ENCODE peak calls at places on chromosomes 16 and 17, in five cellular contexts. A is lung; O is body of pancreas; F is fibroblast of lung; R is CD8-positive, alpha-beta T cell. V is an unnamed sample.
A peak's percentile ranks its signal among the peaks of the same experiment; 100 is the strongest.

GRCh38 chr16:55526448-55526847 is 17.6 kb downstream of the LPCAT2 start:
- DNase-seq in F (peak; percentile 69), A (no peak), R (no peak), O (no peak), V (no peak)

GRCh38 chr16:59698341-59698979 is 964.3 kb upstream of the GOT2 start:
- DNase-seq in R (no peak), F (peak; percentile 76), A (no peak), O (no peak), V (peak; percentile 46)

GRCh38 chr17:29615492-29616299 is 7.0 kb downstream of the CORO6 start:
- DNase-seq in O (peak; percentile 84), F (peak; percentile 79), A (peak; percentile 79), R (peak; percentile 84), V (no peak)

GRCh38 chr17:61321344-61321743 is 78.3 kb upstream of the TBX2 start:
- DNase-seq in O (no peak), F (no peak), A (no peak), R (no peak), V (no peak)

GRCh38 chr17:39486242-39486641 is 25.0 kb downstream of the CDK12 start:
- DNase-seq in O (no peak), F (peak; percentile 68), A (no peak), R (no peak), V (peak; percentile 4)

GRCh38 chr17:77924757-77925336 is 33.7 kb upstream of the TNRC6C start:
- DNase-seq in O (peak; percentile 59), A (no peak), F (peak; percentile 81), R (no peak), V (no peak)

GRCh38 chr17:74290340-74290739 is 16.3 kb downstream of the DNAI2 start:
- DNase-seq in F (no peak), A (no peak), O (no peak), R (no peak), V (no peak)

GRCh38 chr16:63614421-63614820 is 1507.4 kb downstream of the CDH11 start:
- DNase-seq in R (no peak), F (peak; percentile 11), A (no peak), O (no peak), V (no peak)

GRCh38 chr17:38701504-38702165 is 3.4 kb upstream of the MLLT6 start:
- DNase-seq in A (no peak), F (peak; percentile 26), O (peak; percentile 43), R (peak; percentile 64), V (peak; percentile 49)

GRCh38 chr17:70288540-70289290 is 119.4 kb downstream of the KCNJ2 start:
- DNase-seq in O (no peak), F (no peak), A (no peak), R (no peak), V (no peak)

GRCh38 chr17:31428111-31428510 is 36.6 kb downstream of the RAB11FIP4 start:
- DNase-seq in F (no peak), A (no peak), R (no peak), O (peak; percentile 8), V (no peak)

GRCh38 chr17:1029196-1029911 is 32.4 kb downstream of the TIMM22 start:
- DNase-seq in O (no peak), A (no peak), F (peak; percentile 59), R (no peak), V (no peak)

GRCh38 chr17:61221597-61222471 is 177.8 kb upstream of the TBX2 start:
- DNase-seq in F (peak; percentile 72), R (no peak), O (no peak), A (no peak), V (peak; percentile 37)

GRCh38 chr17:27492470-27492869 is 36.2 kb downstream of the KSR1 start:
- DNase-seq in O (no peak), F (peak; percentile 38), A (no peak), R (no peak), V (no peak)
- H3K9me3 ChIP-seq in O (no peaks in the 10 kb centered on the region), F (no peaks in the 10 kb centered on the region), A (no peaks in the 10 kb centered on the region), R (no peaks in the 10 kb centered on the region), V (no peaks in the 10 kb centered on the region)

GRCh38 chr16:58022601-58023371 is 2.8 kb upstream of the MMP15 start:
- DNase-seq in R (no peak), O (peak; percentile 83), A (peak; percentile 78), F (peak; percentile 73), V (peak; percentile 73)
- H3K9me3 ChIP-seq in R (no peaks in the 10 kb centered on the region), O (no peaks in the 10 kb centered on the region), A (no peaks in the 10 kb centered on the region), F (no peaks in the 10 kb centered on the region), V (no peaks in the 10 kb centered on the region)

GRCh38 chr17:54099221-54099620 is 276.5 kb downstream of the KIF2B start:
- DNase-seq in R (no peak), O (no peak), F (no peak), A (no peak), V (no peak)

GRCh38 chr17:54102246-54102645 is 279.5 kb downstream of the KIF2B start:
- DNase-seq in A (no peak), F (no peak), R (no peak), O (no peak), V (no peak)
- H3K9me3 ChIP-seq in A (peaks cover 9% of the 10 kb centered on the region), F (no peaks in the 10 kb centered on the region), R (no peaks in the 10 kb centered on the region), O (peaks cover 3% of the 10 kb centered on the region), V (no peaks in the 10 kb centered on the region)

GRCh38 chr17:59435238-59435637 is 103.8 kb downstream of the YPEL2 start:
- DNase-seq in F (peak; percentile 81), R (no peak), A (no peak), O (no peak), V (no peak)
- H3K9me3 ChIP-seq in F (no peaks in the 10 kb centered on the region), R (no peaks in the 10 kb centered on the region), A (no peaks in the 10 kb centered on the region), O (no peaks in the 10 kb centered on the region), V (no peaks in the 10 kb centered on the region)

GRCh38 chr16:35747658-35748455 is 2288.4 kb downstream of the TP53TG3F start:
- DNase-seq in A (no peak), F (no peak), O (no peak), R (no peak), V (no peak)
- H3K9me3 ChIP-seq in A (no peaks in the 10 kb centered on the region), F (no peaks in the 10 kb centered on the region), O (no peaks in the 10 kb centered on the region), R (no peaks in the 10 kb centered on the region), V (no peaks in the 10 kb centered on the region)

DNA sequence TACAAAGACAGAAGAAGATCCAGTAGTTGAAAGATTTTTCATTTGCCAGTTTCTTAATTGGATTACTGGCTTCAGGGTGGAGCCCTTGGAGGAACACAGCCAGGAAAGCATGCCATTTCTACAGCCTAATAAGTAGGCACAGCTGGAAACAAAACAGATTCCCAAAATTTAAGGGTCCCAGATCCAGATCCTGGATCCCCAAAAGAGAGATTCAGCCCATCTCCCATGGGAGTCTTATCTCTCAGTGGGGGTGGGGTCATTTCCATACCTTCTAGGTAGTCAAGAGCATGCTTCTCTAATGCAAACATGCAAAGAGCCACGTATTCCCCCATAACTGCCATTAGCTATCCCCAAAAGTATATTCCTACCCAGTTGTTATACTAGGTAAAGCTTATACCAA is 49.9 kb downstream of the SCPEP1 start:
- DNase-seq in F (no peak), A (no peak), R (no peak), O (no peak), V (no peak)
- H3K9me3 ChIP-seq in F (no peaks in the 10 kb centered on the region), A (no peaks in the 10 kb centered on the region), R (no peaks in the 10 kb centered on the region), O (no peaks in the 10 kb centered on the region), V (peaks cover 6% of the 10 kb centered on the region)

DNA sequence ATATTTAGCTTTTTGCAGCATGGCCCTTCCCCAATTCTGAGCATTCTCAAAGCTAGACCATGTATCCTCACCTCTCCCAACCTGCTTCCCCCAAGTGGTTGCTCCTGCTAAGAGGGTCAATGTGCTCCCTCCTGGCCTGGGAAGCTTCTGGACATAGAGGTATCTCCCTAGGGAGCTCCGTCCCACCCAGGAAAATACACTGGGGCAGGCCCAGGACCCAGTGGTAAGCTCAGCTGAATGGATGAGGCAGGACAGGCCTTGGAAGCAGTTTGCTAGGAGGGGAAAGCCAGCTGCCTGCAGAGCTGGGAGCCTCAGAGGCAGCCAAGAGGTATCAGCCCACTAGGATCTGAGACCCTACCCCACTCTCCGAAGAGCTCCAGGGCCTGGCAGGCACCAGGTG is 1721.6 kb downstream of the TP53TG3F start:
- DNase-seq in A (no peak), O (no peak), F (no peak), R (no peak), V (no peak)
- H3K9me3 ChIP-seq in A (no peaks in the 10 kb centered on the region), O (no peaks in the 10 kb centered on the region), F (no peaks in the 10 kb centered on the region), R (no peaks in the 10 kb centered on the region), V (no peaks in the 10 kb centered on the region)